ENCODE peak calls at places on chromosomes 7 and 10, in four cellular contexts. V is endothelial cell of umbilical vein, J is neuronal stem cell, M is IMR-90. O is an unnamed sample. For H3K4me1, the result is how much of the 10 kb centered on the place peaks cover.

GRCh38 chr7:100509213-100509612 is 25.5 kb downstream of the NYAP1 start:
- DNase-seq in V (no peak), J (no peak), M (peak), O (no peak)

GRCh38 chr10:8874972-8875371 is 820.5 kb downstream of the GATA3 start:
- DNase-seq in V (no peak), J (no peak), M (no peak), O (no peak)

GRCh38 chr7:104903044-104903443 is 111.0 kb upstream of the KMT2E start:
- DNase-seq in V (no peak), J (no peak), M (peak), O (no peak)

GRCh38 chr10:12806228-12807095 is 195.1 kb downstream of the CCDC3 start:
- DNase-seq in V (no peak), J (no peak), M (no peak), O (no peak)

GRCh38 chr10:73810358-73810734 is 1.1 kb downstream of the NDST2 start:
- DNase-seq in V (no peak), J (no peak), M (no peak), O (no peak)

GRCh38 chr10:71776528-71776927 is 3.2 kb upstream of the VSIR start:
- DNase-seq in V (no peak), J (no peak), M (no peak), O (no peak)

GRCh38 chr7:74372511-74373111 is 81.1 kb upstream of the GTF2IRD1 start:
- DNase-seq in V (no peak), J (no peak), M (no peak), O (no peak)

GRCh38 chr10:51227897-51228713 is 153.8 kb downstream of the PRKG1 start:
- DNase-seq in V (no peak), J (no peak), M (no peak), O (no peak)

GRCh38 chr7:134832367-134832766 is 52.9 kb downstream of the CALD1 start:
- DNase-seq in V (no peak), J (no peak), M (no peak), O (no peak)

GRCh38 chr7:110856704-110857103 is 234.2 kb upstream of the LRRN3 start:
- DNase-seq in V (no peak), J (no peak), M (peak), O (no peak)

GRCh38 chr7:146902728-146903127 is 786.1 kb downstream of the CNTNAP2 start:
- DNase-seq in V (no peak), J (no peak), M (no peak), O (no peak)

GRCh38 chr10:17787087-17787942 is 21.8 kb upstream of the MRC1 start:
- DNase-seq in V (peak), J (no peak), M (peak), O (peak)

GRCh38 chr7:135980665-135981180 is 3.6 kb upstream of the MTPN start:
- DNase-seq in V (peak), J (no peak), M (peak), O (peak)

GRCh38 chr10:46096426-46096825 is 50.4 kb upstream of the MSMB start:
- DNase-seq in V (no peak), J (no peak), M (peak), O (no peak)

GRCh38 chr7:69428089-69428488 is 170.2 kb upstream of the AUTS2 start:
- DNase-seq in V (no peak), J (no peak), M (no peak), O (no peak)
- H3K4me1 ChIP-seq in V (under half), J (under half), M (under half), O (under half)

DNA sequence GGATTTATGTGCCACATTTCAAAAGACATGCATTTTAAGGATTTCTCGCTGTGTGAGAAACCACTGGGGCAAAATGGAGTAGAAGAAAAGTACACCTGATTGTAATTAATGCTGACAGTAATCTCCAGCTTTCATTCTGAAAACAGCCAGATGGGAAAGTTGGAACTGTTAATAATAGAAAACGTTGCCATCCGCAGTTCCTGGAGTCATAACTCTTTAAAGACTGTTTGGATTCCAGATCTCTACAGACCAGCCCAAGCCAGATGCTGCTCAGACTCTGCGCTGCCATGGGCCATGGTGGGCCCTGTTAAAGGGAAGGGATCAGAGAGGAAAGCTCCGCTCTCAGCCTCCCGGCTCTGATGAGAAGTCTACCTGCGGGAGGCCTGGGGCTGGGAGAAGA is 217.0 kb upstream of the GLI3 start:
- DNase-seq in V (no peak), J (no peak), M (no peak), O (peak)
- H3K9ac ChIP-seq in V (no peak), J (no peak), M (no peak), O (no peak)

GRCh38 chr10:94122247-94122646 is 128.5 kb downstream of the PLCE1 start:
- DNase-seq in V (no peak), J (no peak), M (peak), O (no peak)
- H3K4me1 ChIP-seq in V (under half), J (under half), M (under half), O (under half)

DNA sequence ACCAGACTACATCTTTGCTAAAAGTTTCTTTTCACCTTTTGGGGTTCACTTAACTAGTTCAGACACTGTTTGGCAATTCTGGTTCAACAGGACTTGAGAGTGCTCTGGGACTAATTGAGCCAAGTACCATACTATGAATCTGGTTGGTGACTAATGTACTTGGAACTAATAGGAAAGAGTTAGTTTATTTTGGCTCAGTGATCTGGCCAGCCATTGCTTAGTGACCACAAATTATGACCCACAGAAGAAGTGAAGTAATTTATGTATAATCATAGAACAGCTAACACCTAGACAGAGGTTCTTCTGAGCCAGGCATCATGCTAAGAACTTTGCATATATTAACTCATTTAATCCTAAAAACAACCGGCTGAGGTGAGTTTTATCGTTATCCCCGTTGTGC is 126.5 kb upstream of the JCAD start:
- DNase-seq in V (peak), J (no peak), M (peak), O (peak)
- H3K9ac ChIP-seq in V (peak), J (no peak), M (no peak), O (no peak)

GRCh38 chr7:97025130-97025499 is 484 bp upstream of the DLX5 start:
- DNase-seq in V (no peak), J (no peak), M (no peak), O (peak)
- H3K4me1 ChIP-seq in V (under half), J (under half), M (under half), O (under half)

GRCh38 chr10:102582181-102582580 is 62.1 kb upstream of the TRIM8 start:
- DNase-seq in V (no peak), J (no peak), M (no peak), O (no peak)
- H3K9ac ChIP-seq in V (no peak), J (no peak), M (no peak), O (peak)

DNA sequence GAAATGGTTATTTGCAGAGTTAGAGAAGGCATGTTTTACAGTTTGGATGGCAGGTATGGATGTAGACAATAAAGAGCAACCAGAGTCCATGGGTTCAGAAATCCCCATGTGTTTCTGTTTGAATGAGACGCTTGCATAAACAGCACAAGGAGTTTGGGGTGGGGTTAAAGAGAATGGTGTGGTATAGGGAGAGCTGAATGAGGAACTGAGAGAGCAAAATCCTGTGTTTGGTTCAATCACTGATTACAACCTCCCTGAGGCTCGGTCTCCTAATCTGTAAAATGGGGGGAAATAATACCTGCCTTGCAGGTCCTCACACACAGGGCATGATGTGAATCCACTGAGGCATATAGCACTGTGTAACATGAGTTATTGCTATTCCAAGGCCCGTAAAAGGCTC is 23.7 kb downstream of the CAV1 start:
- DNase-seq in V (no peak), J (no peak), M (no peak), O (no peak)
- H3K4me1 ChIP-seq in V (under half), J (under half), M (under half), O (half or more)

DNA sequence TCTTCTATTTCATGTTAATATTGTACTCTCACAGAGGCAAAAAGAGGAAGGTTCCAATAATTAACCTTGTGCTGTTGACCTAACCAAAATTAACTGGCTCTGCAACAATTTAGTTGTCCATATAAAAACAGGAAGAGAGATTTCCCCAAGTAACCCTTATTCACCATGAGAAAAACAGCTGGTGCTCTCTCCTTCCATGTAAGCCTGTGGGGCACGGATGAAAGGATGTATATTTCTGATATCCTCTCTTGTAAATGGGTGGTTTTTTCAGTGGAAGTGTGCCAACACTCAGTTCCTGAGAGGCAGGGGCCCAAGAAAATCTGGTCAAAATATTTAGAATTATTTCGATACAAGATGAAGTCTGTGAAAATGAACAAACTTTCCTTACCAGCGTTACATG is 358.1 kb downstream of the CRPPA start:
- DNase-seq in V (peak), J (no peak), M (no peak), O (no peak)
- H3K9ac ChIP-seq in V (peak), J (no peak), M (no peak), O (no peak)

DNA sequence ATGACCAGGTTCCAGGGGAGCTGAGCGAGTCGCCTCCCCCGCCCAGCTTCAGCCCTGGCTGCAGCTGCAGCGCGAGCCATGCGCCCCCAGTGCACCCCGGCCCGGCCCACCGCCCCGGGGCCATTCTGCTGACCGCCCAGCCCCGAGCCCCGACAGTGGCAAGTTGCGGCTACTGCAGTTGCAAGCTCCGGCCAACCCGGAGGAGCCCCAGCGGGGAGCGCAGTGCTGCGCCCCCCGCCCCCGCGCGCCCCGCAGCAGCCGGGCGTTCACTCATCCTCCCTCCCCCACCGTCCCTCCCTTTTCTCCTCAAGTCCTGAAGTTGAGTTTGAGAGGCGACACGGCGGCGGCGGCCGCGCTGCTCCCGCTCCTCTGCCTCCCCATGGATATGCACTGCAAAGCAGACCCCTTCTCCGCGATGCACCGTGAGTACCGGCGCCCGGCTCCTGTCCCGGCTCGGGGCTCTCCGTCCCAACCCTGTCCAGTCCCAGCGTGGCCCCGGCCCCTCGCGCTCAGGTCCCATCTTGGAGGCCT is 565 bp downstream of the PAX2 start:
- DNase-seq in V (no peak), J (no peak), M (no peak), O (no peak)
- H3K4me1 ChIP-seq in V (under half), J (under half), M (under half), O (under half)